ENCODE peak calls at places on chromosomes 3 and 15, in nine cellular contexts. I is upper lobe of right lung, Y is right lobe of liver, R is Calu3, A is breast epithelium, M is cardiac fibroblast, C is endothelial cell, B is endothelial cell of umbilical vein, L is glutamatergic neuron. H is an unnamed sample.

GRCh38 chr3:63450023-63450422 is 171.9 kb downstream of the SYNPR start:
- DNase-seq in A (no peak), C (no peak), M (peak), B (no peak), I (no peak), L (no peak), R (no peak), Y (no peak), H (no peak)

GRCh38 chr3:143036557-143036956 is 35.2 kb downstream of the U2SURP start:
- DNase-seq in M (no peak), B (no peak), Y (no peak), A (no peak), L (no peak), I (no peak), C (no peak), R (no peak), H (no peak)

GRCh38 chr3:43996379-43997301 is 245.0 kb upstream of the TOPAZ1 start:
- DNase-seq in C (peak), A (no peak), L (peak), Y (no peak), I (peak), B (peak), R (peak), M (peak), H (no peak)

GRCh38 chr3:35832140-35832571 is 192.8 kb downstream of the ARPP21 start:
- DNase-seq in Y (no peak), M (no peak), C (no peak), A (no peak), I (no peak), R (peak), L (no peak), B (no peak), H (no peak)

GRCh38 chr15:91855684-91856553 is 2.4 kb downstream of the SLCO3A1 start:
- DNase-seq in Y (no peak), B (no peak), R (peak), L (peak), I (peak), A (no peak), M (no peak), C (peak), H (no peak)

GRCh38 chr15:81491414-81492101 is 117.5 kb upstream of the TMC3 start:
- DNase-seq in M (peak), R (no peak), I (no peak), A (no peak), C (no peak), L (no peak), Y (no peak), B (no peak), H (no peak)

GRCh38 chr3:161175506-161175905 is 45.6 kb upstream of the NMD3 start:
- DNase-seq in M (no peak), Y (no peak), I (no peak), L (no peak), R (no peak), C (no peak), A (no peak), B (peak), H (no peak)

GRCh38 chr3:62500556-62501294 is 127.4 kb upstream of the FEZF2 start:
- DNase-seq in A (no peak), Y (no peak), M (no peak), I (no peak), L (no peak), R (no peak), C (no peak), B (no peak), H (no peak)

GRCh38 chr3:142029052-142029642 is 120.2 kb downstream of the TFDP2 start:
- DNase-seq in C (no peak), A (no peak), B (no peak), R (no peak), L (no peak), Y (no peak), I (no peak), M (no peak), H (no peak)

GRCh38 chr3:135214400-135214799 is 419.3 kb downstream of the EPHB1 start:
- DNase-seq in I (no peak), Y (no peak), A (no peak), B (no peak), L (no peak), R (no peak), M (no peak), C (no peak), H (no peak)

GRCh38 chr3:23490459-23490858 is 287.3 kb downstream of the UBE2E2 start:
- DNase-seq in C (no peak), R (no peak), L (no peak), B (peak), Y (no peak), I (no peak), A (no peak), M (peak), H (no peak)

GRCh38 chr3:187742351-187743171 is 2.7 kb downstream of the BCL6 start:
- DNase-seq in L (no peak), A (no peak), C (no peak), M (peak), R (no peak), Y (peak), I (no peak), B (no peak), H (no peak)

GRCh38 chr3:160564205-160564922 is 1.0 kb downstream of the KPNA4 start:
- DNase-seq in Y (no peak), M (no peak), R (peak), A (no peak), B (peak), C (peak), L (peak), I (peak), H (no peak)

GRCh38 chr15:99717129-99718024 is 15.9 kb downstream of the LYSMD4 start:
- DNase-seq in I (no peak), R (no peak), M (peak), C (no peak), A (no peak), Y (no peak), L (peak), B (no peak), H (no peak)

GRCh38 chr3:4786431-4786830 is 192.8 kb upstream of the BHLHE40 start:
- DNase-seq in R (no peak), A (no peak), B (no peak), Y (no peak), I (no peak), C (no peak), M (peak), L (no peak), H (no peak)

GRCh38 chr3:124084398-124084881 is 92.5 kb upstream of the ROPN1 start:
- DNase-seq in R (no peak), Y (no peak), B (no peak), A (no peak), C (no peak), L (no peak), I (no peak), M (peak), H (no peak)

GRCh38 chr15:25437751-25438600 is 848 bp downstream of the UBE3A start:
- DNase-seq in M (peak), B (peak), L (peak), I (peak), A (peak), R (peak), Y (peak), C (peak), H (peak)

GRCh38 chr15:89672221-89673161 is 6.7 kb downstream of the PLIN1 start:
- DNase-seq in I (no peak), M (peak), Y (no peak), R (no peak), L (no peak), B (no peak), C (no peak), A (no peak), H (no peak)

GRCh38 chr3:156291269-156292123 is 171.1 kb downstream of the KCNAB1 start:
- DNase-seq in Y (no peak), I (no peak), B (no peak), L (peak), A (no peak), M (peak), C (peak), R (no peak), H (no peak)

GRCh38 chr3:140206196-140207040 is 271.4 kb downstream of the CLSTN2 start:
- DNase-seq in R (no peak), A (no peak), M (peak), L (no peak), Y (no peak), C (peak), I (no peak), B (no peak), H (no peak)
- TF ChIP-seq CTCF in R (no peak), A (no peak), M (peak), L (no peak), Y (no peak), C (peak), I (no peak), B (no peak), H (peak)

GRCh38 chr15:71591057-71591456 is 219.3 kb upstream of the NR2E3 start:
- DNase-seq in Y (no peak), C (no peak), B (no peak), A (no peak), R (no peak), I (no peak), M (no peak), L (no peak), H (no peak)
- TF ChIP-seq CTCF in Y (no peak), C (no peak), B (no peak), A (no peak), R (no peak), I (no peak), M (no peak), L (peak), H (peak)

GRCh38 chr3:118740722-118741290 is 293.8 kb downstream of the IGSF11 start:
- DNase-seq in Y (no peak), M (no peak), B (no peak), I (no peak), A (no peak), R (no peak), C (no peak), L (no peak), H (no peak)

GRCh38 chr3:118734664-118735063 is 300.0 kb downstream of the IGSF11 start:
- DNase-seq in A (no peak), C (no peak), L (peak), I (no peak), Y (no peak), B (no peak), M (no peak), R (no peak), H (no peak)

GRCh38 chr3:118736107-118736506 is 298.5 kb downstream of the IGSF11 start:
- DNase-seq in C (no peak), I (no peak), L (no peak), Y (no peak), M (no peak), B (no peak), A (no peak), R (no peak), H (no peak)
- TF ChIP-seq CTCF in C (no peak), I (no peak), L (no peak), Y (no peak), M (no peak), B (no peak), A (no peak), R (no peak), H (no peak)

DNA sequence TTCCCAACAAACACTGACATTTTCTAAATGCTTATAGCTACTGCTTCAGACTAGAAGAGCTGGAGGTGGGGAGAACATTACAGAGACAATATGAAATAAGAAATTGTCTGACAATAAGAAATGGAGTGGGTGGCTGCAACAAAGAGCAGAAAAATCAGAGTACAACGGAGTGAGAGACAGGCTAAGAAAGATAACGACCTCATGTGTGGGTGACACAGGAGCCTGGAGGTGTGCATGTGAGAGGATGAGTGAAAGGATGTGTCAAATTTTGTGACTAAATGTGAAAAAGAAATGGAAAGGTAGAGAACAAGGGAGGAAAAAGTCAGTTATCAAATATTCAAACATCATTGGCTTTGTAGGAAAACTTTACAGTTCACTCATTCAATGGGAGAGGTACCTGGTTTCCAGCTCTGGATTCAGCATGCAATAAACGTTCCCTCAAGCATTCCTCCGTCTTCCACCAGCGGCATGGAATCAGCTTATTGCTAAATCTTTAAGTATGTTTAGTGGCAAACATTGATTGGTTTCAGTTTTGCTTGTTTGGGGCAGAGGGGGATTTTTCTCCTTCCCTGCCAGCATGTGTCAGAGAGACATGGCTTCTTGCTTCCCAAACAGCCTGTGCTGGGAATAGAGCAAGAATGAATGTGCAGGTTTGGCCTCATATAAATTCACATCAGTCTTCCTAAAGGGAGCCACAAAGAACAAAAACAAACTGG is 103.8 kb upstream of the CHRM5 start:
- DNase-seq in B (no peak), Y (no peak), I (no peak), R (no peak), C (no peak), A (no peak), L (no peak), M (no peak), H (no peak)
- TF ChIP-seq CTCF in B (no peak), Y (no peak), I (no peak), R (no peak), C (no peak), A (no peak), L (no peak), M (no peak), H (no peak)

GRCh38 chr15:79897701-79898113 is 893 bp upstream of the MTHFS start:
- DNase-seq in A (no peak), I (no peak), Y (no peak), L (no peak), B (no peak), C (no peak), M (no peak), R (no peak), H (no peak)

GRCh38 chr15:79896131-79896633 is 632 bp downstream of the MTHFS start:
- DNase-seq in A (no peak), M (no peak), Y (no peak), R (no peak), I (no peak), C (no peak), B (no peak), L (no peak), H (no peak)

GRCh38 chr15:79898369-79898768 is 1.6 kb upstream of the MTHFS start:
- DNase-seq in M (no peak), I (no peak), Y (no peak), L (no peak), B (no peak), A (no peak), C (no peak), R (no peak), H (no peak)

GRCh38 chr15:79897380-79897678 is 515 bp upstream of the MTHFS start:
- DNase-seq in B (peak), Y (no peak), L (no peak), C (no peak), A (no peak), R (no peak), M (peak), I (no peak), H (no peak)

DNA sequence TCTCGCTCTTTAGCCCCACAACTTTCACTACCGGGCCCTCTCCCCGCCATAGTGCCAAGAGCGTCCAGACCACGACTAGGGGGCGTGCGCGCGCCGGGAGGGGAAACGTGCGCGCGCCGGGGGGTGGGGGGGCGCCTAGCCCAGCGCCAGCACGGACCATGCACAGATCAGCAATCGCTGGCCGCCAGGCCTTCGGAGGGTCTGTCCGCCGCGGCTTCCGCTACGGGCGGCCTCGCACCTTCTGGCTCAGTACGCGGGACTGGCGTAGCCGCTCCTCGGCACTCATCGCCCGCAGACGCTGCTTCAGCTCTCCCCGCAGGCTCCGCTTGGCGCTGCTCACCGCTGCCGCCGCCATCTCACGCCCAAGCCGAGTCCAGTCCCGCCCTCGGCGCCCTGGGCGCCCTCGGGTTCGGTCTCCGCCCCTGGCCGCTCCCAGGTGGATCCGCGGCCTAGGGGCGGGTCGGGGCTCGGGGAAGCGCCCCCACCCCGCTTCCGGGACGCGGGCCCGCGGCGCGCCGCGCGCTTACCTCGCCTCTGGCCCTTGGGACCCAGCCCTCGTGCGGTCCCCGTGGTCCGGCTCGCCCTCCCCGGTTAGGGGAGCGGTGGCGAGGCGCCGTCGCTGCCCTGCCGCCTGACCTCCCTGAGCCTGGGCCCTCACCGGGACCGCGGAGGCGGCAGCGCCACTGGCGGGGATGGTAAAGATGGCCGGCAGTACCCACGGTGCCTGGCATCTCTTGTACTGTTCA is at the start of gene MTHFS:
- DNase-seq in A (peak), M (peak), Y (peak), L (peak), R (peak), C (peak), B (peak), I (peak), H (peak)
- TF ChIP-seq CTCF in A (no peak), M (peak), Y (peak), L (peak), R (peak), C (peak), B (peak), I (peak), H (peak)

GRCh38 chr3:139601191-139601961 is 61.8 kb upstream of the RBP1 start:
- DNase-seq in C (no peak), I (no peak), B (no peak), M (no peak), A (no peak), Y (no peak), R (no peak), L (no peak), H (no peak)

GRCh38 chr3:139597947-139598346 is 58.4 kb upstream of the RBP1 start:
- DNase-seq in I (no peak), C (no peak), M (no peak), Y (no peak), B (no peak), A (no peak), R (no peak), L (no peak), H (no peak)
- TF ChIP-seq CTCF in I (no peak), C (no peak), M (no peak), Y (no peak), B (no peak), A (no peak), R (no peak), L (no peak), H (no peak)

GRCh38 chr15:60340207-60340921 is 57.4 kb downstream of the ANXA2 start:
- DNase-seq in I (no peak), B (no peak), A (no peak), Y (no peak), M (peak), L (no peak), R (no peak), C (no peak), H (no peak)
- TF ChIP-seq CTCF in I (no peak), B (no peak), A (no peak), Y (no peak), M (peak), L (no peak), R (no peak), C (no peak), H (peak)

GRCh38 chr3:144770813-144771400 is 799.3 kb downstream of the DIPK2A start:
- DNase-seq in I (no peak), M (peak), C (no peak), Y (no peak), A (no peak), L (no peak), R (peak), B (peak), H (no peak)
- TF ChIP-seq CTCF in I (peak), M (peak), C (peak), Y (peak), A (peak), L (peak), R (no peak), B (peak), H (peak)

GRCh38 chr3:10882851-10883250 is 66.8 kb downstream of the SLC6A11 start:
- DNase-seq in Y (no peak), C (no peak), M (no peak), I (no peak), A (no peak), L (no peak), B (no peak), R (no peak), H (no peak)

GRCh38 chr3:10887015-10887414 is 71.0 kb downstream of the SLC6A11 start:
- DNase-seq in I (no peak), M (no peak), L (no peak), B (no peak), A (no peak), R (no peak), C (no peak), Y (no peak), H (no peak)

GRCh38 chr3:10889206-10889960 is 73.4 kb downstream of the SLC6A11 start:
- DNase-seq in C (no peak), I (no peak), A (no peak), B (no peak), L (no peak), M (no peak), R (no peak), Y (no peak), H (no peak)

GRCh38 chr3:10888523-10889081 is 72.6 kb downstream of the SLC6A11 start:
- DNase-seq in Y (no peak), C (no peak), B (no peak), R (no peak), L (no peak), I (no peak), M (no peak), A (no peak), H (no peak)

DNA sequence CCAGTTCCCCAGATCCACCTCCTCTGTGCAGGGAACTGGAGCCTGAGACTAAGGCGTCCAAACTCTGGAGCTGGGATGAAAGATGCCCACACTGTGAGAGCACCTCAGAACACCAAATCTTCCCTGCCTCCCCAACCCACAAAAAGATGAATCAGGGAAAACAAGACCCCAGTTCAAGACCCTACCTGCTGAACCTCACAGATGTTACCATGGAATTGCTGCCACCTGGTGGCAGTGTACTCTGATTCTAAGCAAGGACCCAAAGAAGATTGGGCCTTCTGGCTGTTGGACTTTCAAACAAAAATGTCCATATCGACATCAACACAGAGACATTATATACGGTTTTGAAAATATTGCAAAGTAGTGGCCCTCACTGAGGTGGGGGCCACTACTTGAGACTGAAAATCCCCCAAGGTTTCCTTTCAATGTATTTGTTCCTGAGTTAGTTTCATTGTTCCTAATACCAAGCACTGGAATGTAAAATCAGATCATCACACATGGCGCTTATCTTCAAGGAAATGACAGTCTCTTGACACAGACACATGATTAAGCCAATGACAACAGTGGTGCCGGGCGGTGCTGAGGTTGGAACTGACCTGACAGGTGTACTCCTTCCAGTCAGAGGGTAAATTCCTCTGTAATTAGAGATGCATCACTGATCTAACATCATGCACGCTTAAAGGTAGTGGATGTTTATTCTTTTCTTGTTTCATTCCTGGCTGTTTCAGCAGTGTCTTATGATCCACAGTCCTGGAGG is 67.6 kb downstream of the SLC6A11 start:
- DNase-seq in C (peak), R (peak), M (peak), A (no peak), I (no peak), Y (peak), L (peak), B (peak), H (no peak)
- TF ChIP-seq CTCF in C (peak), R (peak), M (peak), A (peak), I (peak), Y (peak), L (peak), B (peak), H (peak)

H was measured in chondrocyte.